ENCODE peak calls at places on chromosome 11, in six cellular contexts. One of them, this sample, is unnamed.

GRCh38 chr11:129144256-129144655 is 47.9 kb downstream of the ARHGAP32 start:
- DNase-seq in HTR-8/SVneo: no peak
- DNase-seq in astrocyte of the spinal cord: peak
- DNase-seq in foreskin fibroblast: no peak
- DNase-seq in transverse colon: no peak
- DNase-seq in NCI-H460: no peak
- DNase-seq in this sample: no peak

GRCh38 chr11:72436667-72437066 is 2.3 kb upstream of the CLPB start:
- DNase-seq in HTR-8/SVneo: no peak
- DNase-seq in astrocyte of the spinal cord: no peak
- DNase-seq in foreskin fibroblast: no peak
- DNase-seq in transverse colon: no peak
- DNase-seq in NCI-H460: no peak
- DNase-seq in this sample: no peak

GRCh38 chr11:115065314-115065713 is 387.0 kb downstream of the NXPE2 start:
- DNase-seq in HTR-8/SVneo: no peak
- DNase-seq in astrocyte of the spinal cord: no peak
- DNase-seq in foreskin fibroblast: no peak
- DNase-seq in transverse colon: no peak
- DNase-seq in NCI-H460: no peak
- DNase-seq in this sample: no peak

GRCh38 chr11:57233702-57234101 is 3.3 kb downstream of the APLNR start:
- DNase-seq in HTR-8/SVneo: no peak
- DNase-seq in astrocyte of the spinal cord: no peak
- DNase-seq in foreskin fibroblast: no peak
- DNase-seq in transverse colon: no peak
- DNase-seq in NCI-H460: no peak
- DNase-seq in this sample: no peak

GRCh38 chr11:107598225-107599139 is 7.5 kb downstream of the ELMOD1 start:
- DNase-seq in HTR-8/SVneo: peak
- DNase-seq in astrocyte of the spinal cord: no peak
- DNase-seq in foreskin fibroblast: no peak
- DNase-seq in transverse colon: no peak
- DNase-seq in NCI-H460: peak
- DNase-seq in this sample: no peak

GRCh38 chr11:64542172-64543125 is 48.6 kb upstream of the SLC22A12 start:
- DNase-seq in HTR-8/SVneo: no peak
- DNase-seq in astrocyte of the spinal cord: no peak
- DNase-seq in foreskin fibroblast: no peak
- DNase-seq in transverse colon: no peak
- DNase-seq in NCI-H460: no peak
- DNase-seq in this sample: no peak

GRCh38 chr11:15095736-15096228 is 18.9 kb upstream of the INSC start:
- DNase-seq in HTR-8/SVneo: no peak
- DNase-seq in astrocyte of the spinal cord: no peak
- DNase-seq in foreskin fibroblast: no peak
- DNase-seq in transverse colon: no peak
- DNase-seq in NCI-H460: no peak
- DNase-seq in this sample: no peak

GRCh38 chr11:6991227-6991626 is 28.9 kb downstream of the ZNF214 start:
- DNase-seq in HTR-8/SVneo: no peak
- DNase-seq in astrocyte of the spinal cord: no peak
- DNase-seq in foreskin fibroblast: no peak
- DNase-seq in transverse colon: no peak
- DNase-seq in NCI-H460: no peak
- DNase-seq in this sample: no peak

GRCh38 chr11:124889692-124890091 is 8.0 kb downstream of the ROBO4 start:
- DNase-seq in HTR-8/SVneo: no peak
- DNase-seq in astrocyte of the spinal cord: no peak
- DNase-seq in foreskin fibroblast: no peak
- DNase-seq in transverse colon: no peak
- DNase-seq in NCI-H460: no peak
- DNase-seq in this sample: no peak

GRCh38 chr11:20360650-20361049 is 2.9 kb upstream of the HTATIP2 start:
- DNase-seq in HTR-8/SVneo: no peak
- DNase-seq in astrocyte of the spinal cord: peak
- DNase-seq in foreskin fibroblast: no peak
- DNase-seq in transverse colon: peak
- DNase-seq in NCI-H460: no peak
- DNase-seq in this sample: no peak

GRCh38 chr11:74719011-74719410 is 12.2 kb downstream of the CHRDL2 start:
- DNase-seq in HTR-8/SVneo: no peak
- DNase-seq in astrocyte of the spinal cord: no peak
- DNase-seq in foreskin fibroblast: no peak
- DNase-seq in transverse colon: no peak
- DNase-seq in NCI-H460: no peak
- DNase-seq in this sample: no peak

GRCh38 chr11:61743486-61744095 is 8.8 kb upstream of the MYRF start:
- DNase-seq in HTR-8/SVneo: no peak
- DNase-seq in astrocyte of the spinal cord: no peak
- DNase-seq in foreskin fibroblast: no peak
- DNase-seq in transverse colon: no peak
- DNase-seq in NCI-H460: no peak
- DNase-seq in this sample: no peak

GRCh38 chr11:6611092-6612007 is 666 bp downstream of the TAF10 start:
- DNase-seq in HTR-8/SVneo: no peak
- DNase-seq in astrocyte of the spinal cord: peak
- DNase-seq in foreskin fibroblast: no peak
- DNase-seq in transverse colon: peak
- DNase-seq in NCI-H460: no peak
- DNase-seq in this sample: peak

GRCh38 chr11:122755409-122755808 is 82.9 kb upstream of the CRTAM start:
- DNase-seq in HTR-8/SVneo: no peak
- DNase-seq in astrocyte of the spinal cord: no peak
- DNase-seq in foreskin fibroblast: no peak
- DNase-seq in transverse colon: no peak
- DNase-seq in NCI-H460: no peak
- DNase-seq in this sample: no peak

GRCh38 chr11:116976941-116977570 is 121.2 kb downstream of the SIK3 start:
- DNase-seq in HTR-8/SVneo: no peak
- DNase-seq in astrocyte of the spinal cord: no peak
- DNase-seq in foreskin fibroblast: no peak
- DNase-seq in transverse colon: no peak
- DNase-seq in NCI-H460: no peak
- DNase-seq in this sample: no peak

This sample was measured in activated gamma-delta T cell.